ENCODE peak calls at places on chromosomes 7 and 10, in four cellular contexts. One of them, this sample, is unnamed.
A peak's percentile ranks its signal among the peaks of the same experiment; 100 is the strongest.

GRCh38 chr10:7819126-7819470 is 793 bp downstream of the TAF3 start:
- DNase-seq in stimulated activated CD8-positive, alpha-beta memory T cell treated with anti-CD3 and anti-CD28 coated beads, Interleukin-2, amount 100 ng/mL, for 1 hour: no peak
- DNase-seq in activated CD8-positive, alpha-beta T cell treated with anti-CD3 and anti-CD28 coated beads for 36 hours: peak; percentile 63
- DNase-seq in colonic mucosa: peak; percentile 70
- DNase-seq in this sample: no peak

GRCh38 chr7:151058766-151059361 is 525 bp upstream of the SLC4A2 start:
- DNase-seq in stimulated activated CD8-positive, alpha-beta memory T cell treated with anti-CD3 and anti-CD28 coated beads, Interleukin-2, amount 100 ng/mL, for 1 hour: no peak
- DNase-seq in colonic mucosa: peak; percentile 44
- DNase-seq in activated CD8-positive, alpha-beta T cell treated with anti-CD3 and anti-CD28 coated beads for 36 hours: peak; percentile 40
- DNase-seq in this sample: no peak

GRCh38 chr7:81367335-81367801 is 402.5 kb downstream of the HGF start:
- DNase-seq in activated CD8-positive, alpha-beta T cell treated with anti-CD3 and anti-CD28 coated beads for 36 hours: no peak
- DNase-seq in stimulated activated CD8-positive, alpha-beta memory T cell treated with anti-CD3 and anti-CD28 coated beads, Interleukin-2, amount 100 ng/mL, for 1 hour: no peak
- DNase-seq in colonic mucosa: no peak
- DNase-seq in this sample: no peak

GRCh38 chr10:86117051-86117450 is 249.5 kb downstream of the GRID1 start:
- DNase-seq in activated CD8-positive, alpha-beta T cell treated with anti-CD3 and anti-CD28 coated beads for 36 hours: no peak
- DNase-seq in colonic mucosa: no peak
- DNase-seq in stimulated activated CD8-positive, alpha-beta memory T cell treated with anti-CD3 and anti-CD28 coated beads, Interleukin-2, amount 100 ng/mL, for 1 hour: no peak
- DNase-seq in this sample: no peak

GRCh38 chr10:103752680-103753248 is 102.6 kb downstream of the SH3PXD2A start:
- DNase-seq in colonic mucosa: peak; percentile 69
- DNase-seq in stimulated activated CD8-positive, alpha-beta memory T cell treated with anti-CD3 and anti-CD28 coated beads, Interleukin-2, amount 100 ng/mL, for 1 hour: no peak
- DNase-seq in activated CD8-positive, alpha-beta T cell treated with anti-CD3 and anti-CD28 coated beads for 36 hours: peak; percentile 62
- DNase-seq in this sample: no peak

GRCh38 chr7:155864991-155865690 is 52.9 kb upstream of the SHH start:
- DNase-seq in activated CD8-positive, alpha-beta T cell treated with anti-CD3 and anti-CD28 coated beads for 36 hours: no peak
- DNase-seq in stimulated activated CD8-positive, alpha-beta memory T cell treated with anti-CD3 and anti-CD28 coated beads, Interleukin-2, amount 100 ng/mL, for 1 hour: no peak
- DNase-seq in colonic mucosa: peak; percentile 13
- DNase-seq in this sample: no peak

GRCh38 chr7:81664304-81664703 is 105.5 kb downstream of the HGF start:
- DNase-seq in stimulated activated CD8-positive, alpha-beta memory T cell treated with anti-CD3 and anti-CD28 coated beads, Interleukin-2, amount 100 ng/mL, for 1 hour: no peak
- DNase-seq in activated CD8-positive, alpha-beta T cell treated with anti-CD3 and anti-CD28 coated beads for 36 hours: no peak
- DNase-seq in colonic mucosa: no peak
- DNase-seq in this sample: no peak

GRCh38 chr7:116443101-116443523 is 56.4 kb upstream of the CAV2 start:
- DNase-seq in activated CD8-positive, alpha-beta T cell treated with anti-CD3 and anti-CD28 coated beads for 36 hours: no peak
- DNase-seq in colonic mucosa: no peak
- DNase-seq in stimulated activated CD8-positive, alpha-beta memory T cell treated with anti-CD3 and anti-CD28 coated beads, Interleukin-2, amount 100 ng/mL, for 1 hour: no peak
- DNase-seq in this sample: no peak

GRCh38 chr7:92621641-92622429 is 31.6 kb upstream of the FAM133B start:
- DNase-seq in activated CD8-positive, alpha-beta T cell treated with anti-CD3 and anti-CD28 coated beads for 36 hours: no peak
- DNase-seq in colonic mucosa: no peak
- DNase-seq in stimulated activated CD8-positive, alpha-beta memory T cell treated with anti-CD3 and anti-CD28 coated beads, Interleukin-2, amount 100 ng/mL, for 1 hour: no peak
- DNase-seq in this sample: no peak

GRCh38 chr7:4809091-4809591 is 33.7 kb downstream of the AP5Z1 start:
- DNase-seq in stimulated activated CD8-positive, alpha-beta memory T cell treated with anti-CD3 and anti-CD28 coated beads, Interleukin-2, amount 100 ng/mL, for 1 hour: no peak
- DNase-seq in activated CD8-positive, alpha-beta T cell treated with anti-CD3 and anti-CD28 coated beads for 36 hours: peak; percentile 60
- DNase-seq in colonic mucosa: no peak
- DNase-seq in this sample: no peak

GRCh38 chr10:55400075-55400474 is 599.0 kb upstream of the PCDH15 start:
- DNase-seq in stimulated activated CD8-positive, alpha-beta memory T cell treated with anti-CD3 and anti-CD28 coated beads, Interleukin-2, amount 100 ng/mL, for 1 hour: no peak
- DNase-seq in colonic mucosa: no peak
- DNase-seq in activated CD8-positive, alpha-beta T cell treated with anti-CD3 and anti-CD28 coated beads for 36 hours: no peak
- DNase-seq in this sample: no peak

GRCh38 chr10:79116801-79117723 is 48.3 kb downstream of the ZMIZ1 start:
- DNase-seq in activated CD8-positive, alpha-beta T cell treated with anti-CD3 and anti-CD28 coated beads for 36 hours: no peak
- DNase-seq in stimulated activated CD8-positive, alpha-beta memory T cell treated with anti-CD3 and anti-CD28 coated beads, Interleukin-2, amount 100 ng/mL, for 1 hour: no peak
- DNase-seq in colonic mucosa: peak; percentile 68
- DNase-seq in this sample: no peak

GRCh38 chr10:23363788-23364135 is 19.2 kb upstream of the C10orf67 start:
- DNase-seq in activated CD8-positive, alpha-beta T cell treated with anti-CD3 and anti-CD28 coated beads for 36 hours: no peak
- DNase-seq in stimulated activated CD8-positive, alpha-beta memory T cell treated with anti-CD3 and anti-CD28 coated beads, Interleukin-2, amount 100 ng/mL, for 1 hour: no peak
- DNase-seq in colonic mucosa: no peak
- DNase-seq in this sample: no peak

GRCh38 chr7:132580717-132581285 is 4.5 kb upstream of the PLXNA4 start:
- DNase-seq in colonic mucosa: peak; percentile 72
- DNase-seq in stimulated activated CD8-positive, alpha-beta memory T cell treated with anti-CD3 and anti-CD28 coated beads, Interleukin-2, amount 100 ng/mL, for 1 hour: peak; percentile 45
- DNase-seq in activated CD8-positive, alpha-beta T cell treated with anti-CD3 and anti-CD28 coated beads for 36 hours: peak; percentile 85
- DNase-seq in this sample: no peak

GRCh38 chr10:1552881-1553595 is 184.3 kb downstream of the ADARB2 start:
- DNase-seq in activated CD8-positive, alpha-beta T cell treated with anti-CD3 and anti-CD28 coated beads for 36 hours: no peak
- DNase-seq in colonic mucosa: no peak
- DNase-seq in stimulated activated CD8-positive, alpha-beta memory T cell treated with anti-CD3 and anti-CD28 coated beads, Interleukin-2, amount 100 ng/mL, for 1 hour: no peak
- DNase-seq in this sample: no peak

GRCh38 chr10:126088144-126088543 is 191.8 kb downstream of the FANK1 start:
- DNase-seq in activated CD8-positive, alpha-beta T cell treated with anti-CD3 and anti-CD28 coated beads for 36 hours: no peak
- DNase-seq in colonic mucosa: no peak
- DNase-seq in stimulated activated CD8-positive, alpha-beta memory T cell treated with anti-CD3 and anti-CD28 coated beads, Interleukin-2, amount 100 ng/mL, for 1 hour: no peak
- DNase-seq in this sample: no peak

GRCh38 chr7:107890493-107890961 is 456 bp upstream of the DLD start:
- DNase-seq in activated CD8-positive, alpha-beta T cell treated with anti-CD3 and anti-CD28 coated beads for 36 hours: peak; percentile 27
- DNase-seq in colonic mucosa: peak; percentile 26
- DNase-seq in stimulated activated CD8-positive, alpha-beta memory T cell treated with anti-CD3 and anti-CD28 coated beads, Interleukin-2, amount 100 ng/mL, for 1 hour: no peak
- DNase-seq in this sample: no peak

GRCh38 chr10:124516998-124517397 is 55.4 kb downstream of the LHPP start:
- DNase-seq in stimulated activated CD8-positive, alpha-beta memory T cell treated with anti-CD3 and anti-CD28 coated beads, Interleukin-2, amount 100 ng/mL, for 1 hour: no peak
- DNase-seq in colonic mucosa: no peak
- DNase-seq in activated CD8-positive, alpha-beta T cell treated with anti-CD3 and anti-CD28 coated beads for 36 hours: no peak
- DNase-seq in this sample: no peak

GRCh38 chr10:10138685-10139084 is 879.0 kb upstream of the CELF2 start:
- DNase-seq in colonic mucosa: no peak
- DNase-seq in activated CD8-positive, alpha-beta T cell treated with anti-CD3 and anti-CD28 coated beads for 36 hours: no peak
- DNase-seq in stimulated activated CD8-positive, alpha-beta memory T cell treated with anti-CD3 and anti-CD28 coated beads, Interleukin-2, amount 100 ng/mL, for 1 hour: no peak
- DNase-seq in this sample: no peak

This sample was measured in cerebellar nuclear complex.